ENCODE peak calls at places on chromosomes 3 and 15, in six cellular contexts. Z is IMR-90, F is fibroblast of lung, J is left lung, M is hepatocyte, L is lower lobe of right lung. R is an unnamed sample. For H3K4me1, the result is how much of the 10 kb centered on the place peaks cover.

GRCh38 chr15:73965730-73966103 is 26.4 kb downstream of the STOML1 start:
- DNase-seq in Z (peak), F (peak), J (no peak), M (no peak), L (no peak), R (no peak)

GRCh38 chr3:139292192-139292591 is 51.6 kb upstream of the MRPS22 start:
- DNase-seq in Z (no peak), F (no peak), J (no peak), M (no peak), L (no peak), R (no peak)

GRCh38 chr3:66885326-66886000 is 112.6 kb upstream of the KBTBD8 start:
- DNase-seq in Z (peak), F (peak), J (no peak), M (peak), L (no peak), R (no peak)

GRCh38 chr3:133077688-133078087 is 39.5 kb downstream of the TMEM108 start:
- DNase-seq in Z (no peak), F (no peak), J (no peak), M (no peak), L (no peak), R (no peak)

GRCh38 chr3:108477511-108478147 is 32.8 kb downstream of the MYH15 start:
- DNase-seq in Z (peak), F (peak), J (no peak), M (peak), L (no peak), R (peak)

GRCh38 chr3:122957707-122958210 is 69.8 kb downstream of the SEMA5B start:
- DNase-seq in Z (no peak), F (no peak), J (no peak), M (no peak), L (no peak), R (no peak)

GRCh38 chr3:85808750-85809149 is 850.0 kb downstream of the CADM2 start:
- DNase-seq in Z (no peak), F (no peak), J (no peak), M (peak), L (no peak), R (no peak)

GRCh38 chr3:171933441-171933840 is 90.3 kb downstream of the TMEM212 start:
- DNase-seq in Z (no peak), F (no peak), J (no peak), M (no peak), L (no peak), R (no peak)

GRCh38 chr3:195537995-195538394 is 5.1 kb downstream of the PPP1R2 start:
- DNase-seq in Z (no peak), F (no peak), J (no peak), M (no peak), L (no peak), R (no peak)

GRCh38 chr15:69074011-69074842 is 59.7 kb downstream of the NOX5 start:
- DNase-seq in Z (peak), F (peak), J (peak), M (peak), L (peak), R (peak)

GRCh38 chr15:86362556-86362955 is 282.9 kb downstream of the AGBL1 start:
- DNase-seq in Z (no peak), F (no peak), J (no peak), M (peak), L (no peak), R (no peak)

GRCh38 chr15:25884354-25884753 is 21.2 kb upstream of the ATP10A start:
- DNase-seq in Z (no peak), F (no peak), J (no peak), M (no peak), L (no peak), R (no peak)
- H3K4me3 ChIP-seq in Z (no peak), F (no peak), J (no peak), M (no peak), L (no peak), R (no peak)

GRCh38 chr3:100782906-100783305 is 73.6 kb downstream of the TFG start:
- DNase-seq in Z (peak), F (peak), J (no peak), M (no peak), L (no peak), R (no peak)

GRCh38 chr3:100780223-100780622 is 70.9 kb downstream of the TFG start:
- DNase-seq in Z (no peak), F (no peak), J (no peak), M (no peak), L (no peak), R (no peak)

GRCh38 chr3:100781311-100781710 is 72.0 kb downstream of the TFG start:
- DNase-seq in Z (peak), F (no peak), J (no peak), M (no peak), L (no peak), R (no peak)

GRCh38 chr3:100783619-100784018 is 74.3 kb downstream of the TFG start:
- DNase-seq in Z (no peak), F (no peak), J (no peak), M (no peak), L (no peak), R (no peak)

DNA sequence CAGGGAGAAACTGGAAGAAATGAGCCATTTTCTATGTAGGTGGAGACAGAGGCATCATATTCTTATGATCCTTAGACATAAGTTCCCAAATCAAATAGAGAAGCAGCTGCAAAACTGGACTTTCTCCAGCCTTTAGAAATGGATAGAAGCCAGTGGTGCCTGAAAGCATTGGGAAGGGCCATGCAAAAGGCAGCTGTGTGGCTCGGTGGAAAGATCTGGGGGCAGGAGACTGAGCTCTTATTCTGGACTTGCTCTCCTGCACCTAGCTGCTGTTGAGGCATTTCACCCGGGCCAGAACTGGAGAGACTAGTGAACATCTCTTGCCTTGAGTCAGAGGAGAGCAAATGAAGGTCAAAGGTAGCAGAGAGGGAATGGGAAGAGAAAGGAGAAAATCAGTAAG is 73.1 kb downstream of the TFG start:
- DNase-seq in Z (no peak), F (peak), J (no peak), M (no peak), L (no peak), R (no peak)
- H3K27ac ChIP-seq in Z (no peak), F (no peak), J (no peak), M (no peak), L (no peak), R (no peak)

GRCh38 chr3:99696497-99696896 is 58.1 kb downstream of the COL8A1 start:
- DNase-seq in Z (no peak), F (no peak), J (no peak), M (no peak), L (no peak), R (no peak)

GRCh38 chr3:99697250-99697649 is 58.9 kb downstream of the COL8A1 start:
- DNase-seq in Z (no peak), F (no peak), J (no peak), M (no peak), L (no peak), R (no peak)

GRCh38 chr3:99700637-99701268 is 62.4 kb downstream of the COL8A1 start:
- DNase-seq in Z (peak), F (peak), J (no peak), M (no peak), L (no peak), R (peak)

GRCh38 chr3:99702953-99703352 is 64.6 kb downstream of the COL8A1 start:
- DNase-seq in Z (peak), F (no peak), J (no peak), M (no peak), L (no peak), R (no peak)

GRCh38 chr3:99699841-99700240 is 61.4 kb downstream of the COL8A1 start:
- DNase-seq in Z (peak), F (peak), J (no peak), M (no peak), L (no peak), R (peak)
- H3K4me1 ChIP-seq in Z (under half), F (under half), J (under half), M (under half), L (under half), R (under half)

GRCh38 chr15:37056894-37057205 is 43.5 kb downstream of the MEIS2 start:
- DNase-seq in Z (no peak), F (no peak), J (no peak), M (no peak), L (no peak), R (no peak)

GRCh38 chr15:37058316-37058985 is 41.9 kb downstream of the MEIS2 start:
- DNase-seq in Z (no peak), F (no peak), J (no peak), M (peak), L (no peak), R (no peak)

GRCh38 chr15:37056168-37056893 is 44.0 kb downstream of the MEIS2 start:
- DNase-seq in Z (no peak), F (no peak), J (peak), M (no peak), L (no peak), R (no peak)

GRCh38 chr15:37059051-37059450 is 41.3 kb downstream of the MEIS2 start:
- DNase-seq in Z (peak), F (peak), J (no peak), M (peak), L (no peak), R (peak)

DNA sequence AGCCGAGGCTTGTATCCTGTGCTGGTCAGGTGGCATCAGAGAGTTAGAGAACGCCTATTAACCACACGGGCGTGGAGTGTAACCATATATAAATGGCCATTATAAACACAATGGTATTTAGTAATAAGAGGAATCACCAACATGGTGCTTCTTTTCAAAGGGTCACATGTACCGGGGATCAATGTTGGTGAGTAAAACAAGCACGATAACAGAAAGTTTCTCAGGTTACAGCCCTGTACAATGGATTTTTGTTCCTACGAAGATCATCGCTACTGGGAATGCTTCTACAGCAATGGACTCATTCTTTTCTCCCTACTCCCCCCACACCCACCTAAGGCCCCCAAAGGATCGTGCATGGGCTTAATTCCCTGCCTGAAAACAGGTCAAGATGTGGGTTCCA is 42.5 kb downstream of the MEIS2 start:
- DNase-seq in Z (no peak), F (no peak), J (no peak), M (no peak), L (no peak), R (no peak)
- H3K4me3 ChIP-seq in Z (no peak), F (no peak), J (no peak), M (no peak), L (no peak), R (no peak)

GRCh38 chr3:82382831-82383230 is 621.4 kb upstream of the GBE1 start:
- DNase-seq in Z (no peak), F (no peak), J (no peak), M (no peak), L (no peak), R (no peak)

GRCh38 chr3:82378370-82378769 is 616.9 kb upstream of the GBE1 start:
- DNase-seq in Z (no peak), F (no peak), J (no peak), M (no peak), L (no peak), R (no peak)

DNA sequence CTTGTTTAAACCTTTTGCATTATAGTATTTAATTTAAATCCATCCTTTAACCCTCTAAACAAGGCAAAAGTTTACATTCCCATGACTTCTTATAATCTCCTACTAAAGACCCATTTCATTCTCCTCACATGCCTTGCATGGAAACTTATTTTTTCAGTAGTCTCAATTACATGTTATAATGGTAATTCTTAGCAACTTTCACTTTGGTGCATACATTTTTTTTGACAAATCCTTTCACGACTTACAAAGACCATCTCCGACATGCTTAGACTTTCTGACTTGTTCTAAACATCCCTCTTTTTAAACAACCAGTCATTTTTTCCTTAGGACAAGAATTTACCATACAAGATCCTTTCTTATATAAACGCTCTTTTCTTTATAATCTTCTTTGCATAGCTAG is 615.4 kb upstream of the GBE1 start:
- DNase-seq in Z (no peak), F (no peak), J (no peak), M (no peak), L (no peak), R (no peak)
- H3K27ac ChIP-seq in Z (no peak), F (no peak), J (no peak), M (no peak), L (no peak), R (no peak)

DNA sequence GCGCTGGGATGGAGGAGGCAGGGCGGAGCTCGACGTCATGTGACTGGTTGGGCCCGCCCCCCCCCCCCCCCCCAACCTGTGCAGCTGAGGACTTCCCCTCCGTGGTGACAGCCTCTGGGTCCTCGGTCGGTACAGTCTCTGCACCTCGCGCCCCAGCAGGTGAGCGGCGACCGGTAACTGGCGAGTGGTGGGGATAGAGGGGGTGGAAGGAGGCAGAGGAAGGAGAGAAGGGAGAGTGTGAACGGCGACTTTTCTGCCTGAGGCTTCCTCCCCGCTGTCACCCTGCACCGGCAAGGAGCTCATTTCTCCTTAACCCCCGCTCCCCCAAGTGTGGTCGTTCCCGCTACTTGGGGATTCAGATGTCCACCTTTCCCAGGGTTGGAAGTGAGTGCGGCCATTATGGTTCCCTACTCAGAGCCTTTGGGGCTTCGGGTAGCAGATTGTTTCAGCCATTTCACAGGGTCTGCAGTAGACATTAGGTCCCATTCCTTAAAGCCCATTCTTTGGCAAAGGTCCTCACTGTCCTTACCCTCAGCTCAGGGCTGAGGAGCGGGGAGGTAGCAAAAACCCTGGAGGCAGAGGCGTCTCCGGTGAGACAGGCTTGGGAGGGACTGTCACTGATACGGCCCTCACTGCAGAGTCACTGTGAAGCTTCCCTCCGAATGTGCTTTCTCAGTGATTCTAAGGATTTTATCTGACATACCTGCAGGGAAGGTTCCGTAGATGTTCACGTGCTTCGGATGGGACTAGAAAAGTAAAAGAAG is at the start of gene ATP6V1A:
- DNase-seq in Z (no peak), F (no peak), J (peak), M (peak), L (peak), R (peak)
- H3K4me1 ChIP-seq in Z (under half), F (under half), J (half or more), M (under half), L (half or more), R (under half)

DNA sequence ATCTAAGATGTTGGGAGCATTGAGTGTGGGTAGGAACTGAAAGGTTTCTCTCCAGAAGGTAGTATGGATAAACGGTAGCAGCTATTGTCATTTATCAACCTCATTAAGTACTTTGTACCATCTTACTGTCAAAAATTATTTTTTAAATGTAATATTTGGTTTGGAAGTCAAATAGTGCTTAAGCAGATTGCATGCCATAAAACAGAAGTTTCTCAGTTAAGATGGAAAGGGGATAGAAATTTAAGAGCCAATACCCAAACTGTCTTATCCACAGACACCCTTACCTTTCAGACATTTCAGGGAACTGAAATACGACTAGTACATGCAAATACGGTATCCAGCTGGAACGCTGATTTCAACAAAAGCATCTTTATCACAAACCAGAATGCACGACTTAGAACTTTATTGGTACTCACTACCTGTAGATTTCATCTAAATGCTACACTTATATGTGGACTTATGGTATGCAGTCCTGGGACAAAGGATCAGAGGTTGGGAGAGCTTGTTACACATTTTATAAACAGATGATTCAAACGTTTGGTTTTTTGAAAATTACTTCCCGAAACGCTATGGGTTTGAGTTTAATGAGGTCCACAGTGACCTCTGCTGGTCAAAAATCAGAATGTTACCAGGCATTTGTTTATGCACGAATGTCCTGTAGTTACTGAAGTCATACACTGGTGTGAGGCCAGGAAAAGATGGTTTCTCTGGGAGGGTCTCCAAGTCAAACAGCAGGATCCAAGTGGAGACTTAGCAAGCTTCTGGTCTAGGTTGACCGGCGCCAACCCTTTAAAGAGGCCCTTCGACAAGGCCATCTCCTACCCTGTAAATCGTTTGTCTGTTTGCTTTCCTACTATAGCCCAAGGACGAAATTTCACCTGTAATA is 45.7 kb upstream of the DUT start:
- DNase-seq in Z (peak), F (peak), J (no peak), M (peak), L (no peak), R (peak)
- H3K4me3 ChIP-seq in Z (no peak), F (no peak), J (no peak), M (no peak), L (no peak), R (no peak)

DNA sequence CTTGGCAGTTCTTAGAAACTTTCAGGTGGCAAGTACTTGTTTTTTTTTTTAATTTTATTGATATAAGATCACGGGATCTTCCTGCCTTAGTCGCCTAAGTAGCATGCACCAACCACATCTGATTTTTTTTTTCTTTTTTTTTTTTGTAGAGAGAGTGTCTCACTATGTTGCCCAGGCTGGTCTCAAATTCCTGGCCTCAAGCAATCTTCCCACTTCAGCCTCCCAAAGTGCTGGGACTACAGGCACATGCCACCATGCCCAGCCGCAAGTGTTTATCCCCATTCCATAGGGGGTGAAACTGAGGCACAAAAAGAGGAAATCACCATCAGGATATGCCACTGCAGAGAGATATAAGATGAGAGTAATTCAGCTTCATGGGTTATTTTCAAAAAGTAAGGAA is 102.9 kb downstream of the IGF2BP2 start:
- DNase-seq in Z (no peak), F (no peak), J (no peak), M (no peak), L (no peak), R (no peak)
- H3K27ac ChIP-seq in Z (no peak), F (no peak), J (no peak), M (no peak), L (no peak), R (no peak)

DNA sequence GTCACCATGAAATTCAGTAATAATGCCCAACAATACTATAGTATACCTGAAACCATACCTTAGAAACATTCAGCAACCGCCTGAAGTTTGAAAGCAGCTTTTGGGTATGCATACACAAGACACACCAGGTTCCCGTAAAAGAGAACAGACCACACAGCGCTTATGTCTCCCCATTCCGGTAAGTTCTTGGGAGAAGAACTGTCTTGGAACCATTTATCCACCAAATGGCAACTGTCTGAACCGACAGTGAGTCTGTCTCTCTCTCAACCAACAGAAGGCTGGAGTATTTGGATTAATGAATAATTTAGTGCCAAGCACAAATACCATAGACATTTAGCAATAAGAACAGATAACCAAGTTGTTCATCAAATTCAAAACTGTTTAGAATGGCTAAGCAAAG is 7.6 kb downstream of the RGMA start:
- DNase-seq in Z (no peak), F (no peak), J (no peak), M (no peak), L (no peak), R (no peak)
- H3K4me1 ChIP-seq in Z (under half), F (under half), J (under half), M (under half), L (under half), R (under half)

GRCh38 chr15:99324082-99324620 is 72.9 kb downstream of the LRRC28 start:
- DNase-seq in Z (peak), F (peak), J (no peak), M (no peak), L (no peak), R (peak)
- H3K4me3 ChIP-seq in Z (peak), F (no peak), J (no peak), M (no peak), L (no peak), R (peak)

R was measured in SJSA1.